ENCODE peak calls at places on chromosomes 16 and 17, in six cellular contexts. G, D, A, B, M and C are unnamed samples.

GRCh38 chr16:4411684-4412083 is 4.7 kb downstream of the CORO7 start:
- DNase-seq in A (peak), D (no peak), B (no peak), M (no peak), G (no peak), C (no peak)

GRCh38 chr17:73292031-73292531 is 19.7 kb downstream of the CDC42EP4 start:
- DNase-seq in G (peak), M (peak), D (no peak), A (peak), B (peak), C (peak)

GRCh38 chr16:57773680-57774295 is 28.5 kb downstream of the KIFC3 start:
- DNase-seq in B (no peak), A (peak), M (peak), G (no peak), D (no peak), C (no peak)

GRCh38 chr16:84183911-84184310 is 2.9 kb downstream of the TAF1C start:
- DNase-seq in G (no peak), M (no peak), B (no peak), A (no peak), D (no peak), C (no peak)

GRCh38 chr17:61291457-61292311 is 108.0 kb upstream of the TBX2 start:
- DNase-seq in G (no peak), B (no peak), D (no peak), A (no peak), M (no peak), C (no peak)

GRCh38 chr17:18314059-18314730 is 599 bp downstream of the TOP3A start:
- DNase-seq in A (peak), B (peak), M (no peak), D (no peak), G (no peak), C (no peak)

GRCh38 chr17:9195346-9195870 is 174.1 kb downstream of the NTN1 start:
- DNase-seq in A (no peak), B (no peak), G (no peak), D (no peak), M (no peak), C (no peak)

GRCh38 chr16:89961920-89962319 is 13.4 kb downstream of the DEF8 start:
- DNase-seq in A (no peak), M (no peak), B (no peak), D (no peak), G (no peak), C (no peak)

GRCh38 chr16:57899771-57900661 is 70.9 kb downstream of the CNGB1 start:
- DNase-seq in A (peak), D (peak), B (peak), M (peak), G (peak), C (peak)

GRCh38 chr17:16258916-16259315 is 41.9 kb downstream of the PIGL start:
- DNase-seq in D (no peak), G (no peak), M (no peak), A (peak), B (peak), C (no peak)

GRCh38 chr16:1308036-1308976 is 1.1 kb upstream of the UBE2I start:
- DNase-seq in G (no peak), A (peak), B (no peak), M (no peak), D (peak), C (no peak)

GRCh38 chr16:51261919-51262318 is 110.8 kb upstream of the SALL1 start:
- DNase-seq in M (no peak), G (no peak), A (no peak), B (no peak), D (no peak), C (no peak)

GRCh38 chr17:29577778-29578211 is 9.3 kb downstream of the TP53I13 start:
- DNase-seq in M (peak), G (no peak), A (peak), B (no peak), D (no peak), C (no peak)

GRCh38 chr17:13362341-13363122 is 239.2 kb downstream of the HS3ST3A1 start:
- DNase-seq in M (no peak), A (peak), G (peak), B (no peak), D (no peak), C (no peak)

GRCh38 chr17:72270530-72270929 is 149.7 kb downstream of the SOX9 start:
- DNase-seq in A (peak), G (peak), D (no peak), B (no peak), M (peak), C (no peak)

GRCh38 chr17:59565959-59566324 is 532 bp downstream of the DHX40 start:
- DNase-seq in A (peak), D (peak), B (peak), G (peak), M (peak), C (peak)

GRCh38 chr17:44084131-44084538 is 13.6 kb downstream of the G6PC3 start:
- DNase-seq in A (no peak), G (no peak), M (peak), B (peak), D (no peak), C (no peak)

GRCh38 chr17:82775033-82775823 is 23.4 kb downstream of the TBCD start:
- DNase-seq in D (peak), G (peak), M (peak), B (peak), A (no peak), C (no peak)

GRCh38 chr17:77856551-77857305 is 101.8 kb upstream of the TNRC6C start:
- DNase-seq in G (no peak), B (peak), A (no peak), D (no peak), M (no peak), C (no peak)

DNA sequence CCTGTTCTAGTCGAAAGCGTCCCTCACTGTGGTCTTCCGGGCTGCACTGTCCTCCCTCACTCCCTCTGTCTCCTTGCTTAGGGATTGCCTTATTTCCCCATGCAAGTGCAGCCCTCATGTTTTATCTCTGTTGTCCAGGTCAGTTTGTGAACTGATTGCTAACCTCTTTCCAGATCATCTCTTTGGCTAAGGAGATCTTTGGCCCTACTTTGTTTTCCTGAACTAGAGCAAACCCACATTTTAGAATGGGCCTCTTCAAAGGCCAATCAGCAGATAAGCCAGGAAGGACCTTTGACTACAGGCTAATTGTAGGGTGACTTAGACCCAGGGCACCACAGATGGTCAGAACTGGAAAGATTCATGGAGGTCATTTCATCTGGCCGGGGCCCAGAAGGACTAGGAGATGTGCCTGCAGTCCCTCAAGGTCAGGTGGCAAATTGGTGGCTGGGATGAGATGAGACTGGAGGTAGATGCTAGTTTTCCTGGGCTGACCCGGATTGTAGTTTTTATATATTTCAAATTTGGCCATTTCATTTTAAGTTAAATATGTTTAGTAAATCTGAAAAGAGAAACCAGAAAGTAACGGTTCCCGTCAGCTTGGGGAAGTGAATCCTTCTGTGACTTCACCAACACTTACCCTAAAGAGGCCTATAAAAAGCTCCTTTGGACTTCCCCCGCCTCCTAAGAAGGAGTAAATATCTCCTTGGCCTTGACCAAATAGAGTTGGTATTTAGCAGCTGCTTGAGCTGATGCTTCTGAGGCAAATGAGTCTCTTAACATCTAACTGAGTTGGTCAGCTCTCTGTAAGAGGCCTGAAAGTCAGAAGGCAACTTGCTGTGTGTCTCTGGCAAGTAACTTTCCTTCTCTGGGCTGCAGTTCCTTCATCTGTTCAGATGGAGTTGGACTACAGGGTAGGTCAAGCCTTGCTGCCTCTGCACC is 6.3 kb upstream of the SLC25A19 start:
- DNase-seq in D (peak), B (peak), G (peak), M (no peak), A (no peak), C (no peak)
- TF ChIP-seq POLR2A in D (no peak), B (no peak), G (no peak), M (no peak), A (no peak), C (no peak)

GRCh38 chr17:47325176-47325575 is 1.4 kb downstream of the EFCAB13 start:
- DNase-seq in B (peak), A (no peak), D (no peak), G (no peak), M (no peak), C (no peak)

GRCh38 chr17:47318197-47318918 is 5.4 kb upstream of the EFCAB13 start:
- DNase-seq in G (no peak), A (no peak), M (no peak), D (no peak), B (no peak), C (no peak)

GRCh38 chr17:47320879-47321502 is 2.8 kb upstream of the EFCAB13 start:
- DNase-seq in G (no peak), D (no peak), M (no peak), A (no peak), B (no peak), C (no peak)

GRCh38 chr17:47324224-47325020 is 667 bp downstream of the EFCAB13 start:
- DNase-seq in M (peak), A (peak), G (peak), D (peak), B (peak), C (no peak)

GRCh38 chr17:47323382-47324223 is at the start of gene EFCAB13:
- DNase-seq in G (peak), M (peak), B (peak), A (peak), D (peak), C (peak)
- TF ChIP-seq POLR2A in G (peak), M (peak), B (peak), A (peak), D (peak), C (peak)

GRCh38 chr17:6643460-6644125 is 2.7 kb downstream of the TXNDC17 start:
- DNase-seq in M (no peak), B (no peak), A (peak), G (no peak), D (no peak), C (no peak)

GRCh38 chr17:6651483-6652452 is at the start of the genes C17orf100 and MED31:
- DNase-seq in G (peak), D (peak), B (peak), M (peak), A (peak), C (peak)

GRCh38 chr17:6642592-6642991 is 1.7 kb downstream of the TXNDC17 start:
- DNase-seq in B (no peak), D (no peak), A (peak), M (no peak), G (no peak), C (no peak)

GRCh38 chr17:6648181-6648580 is 3.2 kb downstream of the MED31 start:
- DNase-seq in A (no peak), D (no peak), B (peak), G (no peak), M (no peak), C (no peak)
- TF ChIP-seq POLR2A in A (no peak), D (no peak), B (no peak), G (no peak), M (no peak), C (no peak)

GRCh38 chr16:30896890-30897730 is 696 bp downstream of the CTF1 start:
- DNase-seq in B (peak), D (peak), A (peak), G (peak), M (peak), C (peak)
- TF ChIP-seq POLR2A in B (no peak), D (peak), A (no peak), G (peak), M (no peak), C (peak)

GRCh38 chr16:88533945-88534641 is 36.1 kb upstream of the ZC3H18 start:
- DNase-seq in M (peak), G (peak), B (peak), D (peak), A (peak), C (peak)
- TF ChIP-seq POLR2A in M (no peak), G (peak), B (peak), D (peak), A (no peak), C (peak)

GRCh38 chr17:48760411-48760810 is 31.9 kb upstream of the HOXB13 start:
- DNase-seq in G (peak), M (no peak), D (peak), B (no peak), A (no peak), C (no peak)
- TF ChIP-seq POLR2A in G (no peak), M (no peak), D (no peak), B (no peak), A (no peak), C (no peak)

GRCh38 chr17:55264640-55265298 is at the start of gene HLF:
- DNase-seq in A (peak), B (no peak), D (peak), G (peak), M (peak), C (peak)
- TF ChIP-seq POLR2A in A (no peak), B (no peak), D (no peak), G (peak), M (no peak), C (no peak)